ENCODE peak calls at places on chromosomes 13 and 19, in six cellular contexts. P, K, B, Y, I and V are unnamed samples.

GRCh38 chr19:16577531-16578052 is 5.4 kb upstream of the SLC35E1 start:
- DNase-seq in P (no peak), K (no peak), B (no peak), Y (no peak), I (no peak), V (no peak)

GRCh38 chr19:48418317-48419064 is 25.0 kb downstream of the GRIN2D start:
- DNase-seq in P (no peak), K (no peak), B (no peak), Y (no peak), I (no peak), V (peak; percentile 34)

GRCh38 chr19:11507370-11508078 is 1.9 kb upstream of the ZNF653 start:
- DNase-seq in P (no peak), K (no peak), B (no peak), Y (no peak), I (no peak), V (no peak)

GRCh38 chr19:10981496-10981895 is 20.7 kb downstream of the SMARCA4 start:
- DNase-seq in P (no peak), K (no peak), B (no peak), Y (peak; percentile 61), I (no peak), V (no peak)

GRCh38 chr19:50314724-50315700 is 14.2 kb downstream of the KCNC3 start:
- DNase-seq in P (peak; percentile 74), K (no peak), B (no peak), Y (no peak), I (no peak), V (no peak)

GRCh38 chr19:17530586-17530985 is 19.1 kb downstream of the PGLS start:
- DNase-seq in P (peak; percentile 57), K (no peak), B (no peak), Y (no peak), I (no peak), V (no peak)

GRCh38 chr13:86581711-86582110 is 782.5 kb upstream of the SLITRK6 start:
- DNase-seq in P (no peak), K (no peak), B (no peak), Y (peak; percentile 15), I (no peak), V (peak; percentile 63)

GRCh38 chr13:44334751-44335150 is 38.9 kb upstream of the SERP2 start:
- DNase-seq in P (no peak), K (no peak), B (no peak), Y (no peak), I (no peak), V (no peak)